ENCODE peak calls at places on chromosomes 13 and 19, in five cellular contexts. One of them, this sample, is unnamed.

GRCh38 chr13:109764474-109765292 is 21.7 kb downstream of the IRS2 start:
- DNase-seq in heart left ventricle: no peak
- DNase-seq in body of pancreas: no peak
- DNase-seq in AG04450: no peak
- DNase-seq in tibial artery: no peak
- DNase-seq in this sample: no peak

GRCh38 chr13:24630121-24630520 is 50.1 kb upstream of the ATP12A start:
- DNase-seq in heart left ventricle: no peak
- DNase-seq in body of pancreas: no peak
- DNase-seq in AG04450: no peak
- DNase-seq in tibial artery: no peak
- DNase-seq in this sample: no peak

GRCh38 chr19:1112254-1113208 is 8.7 kb downstream of the GPX4 start:
- DNase-seq in heart left ventricle: no peak
- DNase-seq in body of pancreas: peak; percentile 45
- DNase-seq in AG04450: no peak
- DNase-seq in tibial artery: no peak
- DNase-seq in this sample: peak; percentile 89

GRCh38 chr13:100069278-100069677 is 19.6 kb upstream of the PCCA start:
- DNase-seq in heart left ventricle: no peak
- DNase-seq in body of pancreas: no peak
- DNase-seq in AG04450: no peak
- DNase-seq in tibial artery: no peak
- DNase-seq in this sample: no peak

GRCh38 chr13:99687728-99688397 is 186.6 kb downstream of the TM9SF2 start:
- DNase-seq in heart left ventricle: no peak
- DNase-seq in body of pancreas: no peak
- DNase-seq in AG04450: no peak
- DNase-seq in tibial artery: no peak
- DNase-seq in this sample: no peak

GRCh38 chr19:12757544-12758274 is 6.1 kb downstream of the BEST2 start:
- DNase-seq in heart left ventricle: peak; percentile 82
- DNase-seq in body of pancreas: peak; percentile 77
- DNase-seq in AG04450: no peak
- DNase-seq in tibial artery: peak; percentile 80
- DNase-seq in this sample: peak; percentile 66

GRCh38 chr19:10431943-10432735 is 11.8 kb downstream of the PDE4A start:
- DNase-seq in heart left ventricle: peak; percentile 73
- DNase-seq in body of pancreas: peak; percentile 76
- DNase-seq in AG04450: no peak
- DNase-seq in tibial artery: peak; percentile 82
- DNase-seq in this sample: no peak

GRCh38 chr13:56755181-56755580 is 385.5 kb upstream of the PRR20A start:
- DNase-seq in heart left ventricle: no peak
- DNase-seq in body of pancreas: no peak
- DNase-seq in AG04450: no peak
- DNase-seq in tibial artery: no peak
- DNase-seq in this sample: no peak

GRCh38 chr19:35901854-35902661 is at the start of gene HCST:
- DNase-seq in heart left ventricle: no peak
- DNase-seq in body of pancreas: no peak
- DNase-seq in AG04450: no peak
- DNase-seq in tibial artery: no peak
- DNase-seq in this sample: no peak

GRCh38 chr19:21569497-21569870 is 64.1 kb downstream of the ZNF429 start:
- DNase-seq in heart left ventricle: no peak
- DNase-seq in body of pancreas: peak; percentile 80
- DNase-seq in AG04450: no peak
- DNase-seq in tibial artery: no peak
- DNase-seq in this sample: no peak

GRCh38 chr13:80307401-80307987 is 33.4 kb downstream of the SPRY2 start:
- DNase-seq in heart left ventricle: no peak
- DNase-seq in body of pancreas: no peak
- DNase-seq in AG04450: no peak
- DNase-seq in tibial artery: no peak
- DNase-seq in this sample: no peak

GRCh38 chr19:58355215-58355796 is 2.0 kb upstream of the A1BG start:
- DNase-seq in heart left ventricle: no peak
- DNase-seq in body of pancreas: no peak
- DNase-seq in AG04450: no peak
- DNase-seq in tibial artery: no peak
- DNase-seq in this sample: no peak

GRCh38 chr19:58354478-58355030 is 1.3 kb upstream of the A1BG start:
- DNase-seq in heart left ventricle: no peak
- DNase-seq in body of pancreas: no peak
- DNase-seq in AG04450: no peak
- DNase-seq in tibial artery: no peak
- DNase-seq in this sample: no peak

GRCh38 chr19:58356236-58356970 is 3.1 kb upstream of the A1BG start:
- DNase-seq in heart left ventricle: no peak
- DNase-seq in body of pancreas: no peak
- DNase-seq in AG04450: no peak
- DNase-seq in tibial artery: no peak
- DNase-seq in this sample: peak; percentile 44

GRCh38 chr19:58356971-58357797 is 3.9 kb upstream of the A1BG start:
- DNase-seq in heart left ventricle: no peak
- DNase-seq in body of pancreas: no peak
- DNase-seq in AG04450: no peak
- DNase-seq in tibial artery: no peak
- DNase-seq in this sample: peak; percentile 28

DNA sequence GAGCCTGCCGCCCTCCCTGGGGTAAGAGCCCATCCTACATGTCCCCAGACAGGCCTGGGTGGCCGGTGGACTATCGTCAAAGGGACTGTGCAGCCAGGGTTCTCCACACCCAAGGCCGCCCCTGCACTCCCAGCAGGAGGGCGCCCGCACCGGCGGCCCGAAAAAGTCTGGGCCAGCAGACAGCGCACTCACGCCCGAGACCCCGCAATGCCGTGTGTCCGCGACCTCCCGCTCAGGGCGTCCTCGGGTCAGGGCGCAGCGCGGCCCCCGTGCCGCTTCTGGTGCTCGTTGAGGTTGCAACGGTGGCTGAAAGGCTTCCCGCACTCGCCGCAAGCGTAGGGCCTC is 2.6 kb upstream of the A1BG start:
- DNase-seq in heart left ventricle: no peak
- DNase-seq in body of pancreas: no peak
- DNase-seq in AG04450: no peak
- DNase-seq in tibial artery: no peak
- DNase-seq in this sample: no peak
- H3K4me3 ChIP-seq in heart left ventricle: peak overlapping the region; percentile 29
- H3K4me3 ChIP-seq in body of pancreas: no peak overlapping the region
- H3K4me3 ChIP-seq in AG04450: peak overlapping the region; percentile 35
- H3K4me3 ChIP-seq in tibial artery: peak overlapping the region; percentile 27
- H3K4me3 ChIP-seq in this sample: peak overlapping the region; percentile 12

DNA sequence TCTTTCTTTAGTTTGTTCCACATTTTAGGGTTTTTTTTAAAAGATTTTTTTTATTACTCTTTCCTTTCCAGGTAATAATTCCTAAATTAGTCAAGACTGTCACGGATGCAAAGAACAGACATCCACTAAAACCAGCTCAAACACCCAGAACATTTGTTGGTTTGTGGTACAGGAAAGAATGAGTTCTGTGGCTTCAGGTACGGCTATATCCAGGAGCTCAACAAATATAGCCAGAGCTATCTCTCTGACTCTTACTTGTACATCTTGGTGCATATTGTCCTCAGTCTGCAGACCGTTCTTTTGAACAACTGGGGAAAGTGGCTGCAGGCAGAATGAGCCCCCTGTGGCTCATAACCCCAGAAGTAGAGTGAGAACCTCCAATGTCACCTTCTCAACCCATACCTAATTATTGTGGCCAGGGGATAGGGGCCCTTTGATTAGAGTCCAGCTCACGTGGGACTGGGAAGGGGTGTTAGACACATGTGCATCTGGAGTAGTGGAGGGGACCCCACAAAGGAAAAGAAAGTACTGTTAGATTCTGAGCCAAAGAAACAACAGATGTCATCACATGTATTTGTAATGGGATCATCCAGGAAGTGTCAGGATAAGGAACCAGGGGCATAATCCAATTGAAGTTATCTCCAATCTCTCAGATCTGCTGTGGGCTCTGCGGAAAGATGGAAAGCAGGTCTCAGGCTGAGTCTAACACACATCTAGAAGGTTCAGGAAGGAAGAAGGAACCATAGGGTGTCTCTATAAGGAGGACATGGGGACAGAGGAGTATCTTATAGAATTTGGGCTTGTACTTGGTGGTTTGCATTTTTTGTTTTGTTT is 1.9 kb upstream of the ZNF358 start:
- DNase-seq in heart left ventricle: no peak
- DNase-seq in body of pancreas: no peak
- DNase-seq in AG04450: no peak
- DNase-seq in tibial artery: no peak
- DNase-seq in this sample: no peak
- H3K27ac ChIP-seq in heart left ventricle: no peak overlapping the region
- H3K27ac ChIP-seq in body of pancreas: no peak overlapping the region
- H3K27ac ChIP-seq in AG04450: no peak overlapping the region
- H3K27ac ChIP-seq in tibial artery: peak overlapping the region; percentile 100
- H3K27ac ChIP-seq in this sample: no peak overlapping the region

DNA sequence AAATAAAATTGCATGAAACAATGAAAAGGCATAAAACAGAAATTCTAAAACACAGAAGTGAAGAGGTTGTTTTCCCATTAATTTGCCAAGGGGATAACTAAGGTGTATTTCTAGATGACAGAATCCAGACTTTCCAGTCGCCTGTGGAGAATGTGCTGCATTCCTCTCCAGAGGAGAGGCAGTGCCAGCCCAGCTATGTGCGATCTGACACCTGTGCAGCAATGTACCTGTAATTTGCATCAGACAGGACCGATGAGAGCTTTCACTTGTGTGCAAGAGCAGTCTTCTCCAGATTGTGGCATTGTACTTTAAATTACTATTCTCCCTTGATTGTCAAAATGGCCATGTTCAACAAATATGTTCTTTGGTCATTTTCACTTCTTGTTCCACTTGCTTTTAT is 1037.9 kb downstream of the EFNB2 start:
- DNase-seq in heart left ventricle: no peak
- DNase-seq in body of pancreas: peak; percentile 8
- DNase-seq in AG04450: no peak
- DNase-seq in tibial artery: no peak
- DNase-seq in this sample: no peak
- H3K4me3 ChIP-seq in heart left ventricle: no peak overlapping the region
- H3K4me3 ChIP-seq in body of pancreas: no peak overlapping the region
- H3K4me3 ChIP-seq in AG04450: no peak overlapping the region
- H3K4me3 ChIP-seq in tibial artery: no peak overlapping the region
- H3K4me3 ChIP-seq in this sample: no peak overlapping the region

GRCh38 chr19:28176193-28176592 is 1036.8 kb downstream of the UQCRFS1 start:
- DNase-seq in heart left ventricle: no peak
- DNase-seq in body of pancreas: no peak
- DNase-seq in AG04450: no peak
- DNase-seq in tibial artery: no peak
- DNase-seq in this sample: no peak
- H3K27ac ChIP-seq in heart left ventricle: no peak overlapping the region
- H3K27ac ChIP-seq in body of pancreas: no peak overlapping the region
- H3K27ac ChIP-seq in AG04450: no peak overlapping the region
- H3K27ac ChIP-seq in tibial artery: no peak overlapping the region
- H3K27ac ChIP-seq in this sample: no peak overlapping the region

DNA sequence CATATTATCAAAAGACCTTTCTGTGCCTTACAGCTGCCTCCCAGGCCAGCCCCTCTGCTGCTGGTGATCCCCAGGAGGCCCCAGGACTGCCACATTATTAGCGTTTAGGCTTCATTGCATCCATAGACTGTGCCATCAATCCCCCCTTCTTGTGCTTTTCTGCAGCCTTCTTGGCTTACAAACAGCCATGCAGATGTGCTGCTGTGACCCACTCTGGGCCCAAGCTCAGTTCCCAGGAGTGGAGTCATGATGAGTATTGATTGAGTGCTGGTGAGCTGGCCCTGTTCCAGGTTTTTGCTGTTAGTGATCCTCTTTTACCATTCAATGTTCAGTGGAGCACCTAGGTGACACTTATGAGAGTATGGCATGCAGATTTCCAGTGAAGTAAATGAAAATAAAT is 59.9 kb upstream of the SLAIN1 start:
- DNase-seq in heart left ventricle: no peak
- DNase-seq in body of pancreas: no peak
- DNase-seq in AG04450: no peak
- DNase-seq in tibial artery: no peak
- DNase-seq in this sample: no peak
- H3K4me3 ChIP-seq in heart left ventricle: no peak overlapping the region
- H3K4me3 ChIP-seq in body of pancreas: no peak overlapping the region
- H3K4me3 ChIP-seq in AG04450: no peak overlapping the region
- H3K4me3 ChIP-seq in tibial artery: no peak overlapping the region
- H3K4me3 ChIP-seq in this sample: no peak overlapping the region

This sample was measured in ovary.